ENCODE peak calls at places on chromosomes 12 and 14, in four cellular contexts. R is heart left ventricle, V is right lobe of liver, Q is fibroblast of mammary gland. W is an unnamed sample.

GRCh38 chr14:104206281-104206904 is 68.0 kb downstream of the KIF26A start:
- DNase-seq in Q (no peak), V (no peak), R (no peak), W (no peak)

GRCh38 chr12:67535176-67535575 is 113.4 kb upstream of the DYRK2 start:
- DNase-seq in R (no peak), V (no peak), Q (no peak), W (no peak)

GRCh38 chr12:101940400-101940950 is 63.1 kb downstream of the DRAM1 start:
- DNase-seq in R (no peak), V (no peak), Q (no peak), W (no peak)

GRCh38 chr14:59069455-59069854 is 119.0 kb upstream of the DAAM1 start:
- DNase-seq in V (no peak), R (no peak), Q (no peak), W (no peak)

GRCh38 chr12:121641343-121641630 is 15.0 kb downstream of the ORAI1 start:
- DNase-seq in R (no peak), Q (no peak), V (no peak), W (no peak)

GRCh38 chr12:106791531-106791930 is 17.0 kb downstream of the RIC8B start:
- DNase-seq in Q (no peak), R (no peak), V (no peak), W (no peak)

GRCh38 chr12:119448737-119449136 is 114.2 kb downstream of the CCDC60 start:
- DNase-seq in Q (no peak), R (no peak), V (no peak), W (no peak)

GRCh38 chr14:86038401-86038985 is 508.5 kb downstream of the FLRT2 start:
- DNase-seq in Q (peak), V (peak), R (peak), W (no peak)

GRCh38 chr12:5305425-5305824 is 126.5 kb upstream of the NTF3 start:
- DNase-seq in Q (no peak), V (no peak), R (no peak), W (no peak)

DNA sequence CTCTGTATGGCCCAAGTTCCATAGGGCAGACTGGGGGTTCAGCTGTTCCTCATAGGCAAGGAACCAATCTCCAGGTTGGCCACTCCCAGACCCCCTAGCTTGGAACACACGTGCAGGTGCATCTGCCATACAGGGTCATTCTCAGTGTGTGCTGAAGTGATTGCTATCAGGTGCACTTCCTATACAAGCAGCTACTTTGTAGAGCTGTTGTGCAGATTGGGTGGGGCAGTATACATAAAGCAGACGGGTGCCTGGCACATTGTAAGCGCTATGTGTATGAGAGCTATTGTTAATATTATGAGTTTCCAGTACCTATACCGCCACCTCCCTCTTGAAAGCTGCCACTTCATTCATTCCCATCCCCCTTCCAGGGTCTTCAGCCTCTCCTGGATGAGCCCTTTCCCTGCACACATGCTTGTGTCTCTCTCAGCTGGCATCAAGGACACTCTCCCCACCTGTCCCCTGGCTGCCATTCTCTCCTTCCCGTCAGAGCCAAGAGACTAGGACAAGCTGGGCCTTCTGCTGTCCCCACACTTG is 17.2 kb downstream of the IRF2BPL start:
- DNase-seq in R (no peak), Q (no peak), V (no peak), W (no peak)
- TF ChIP-seq CTCF in R (no peak), Q (no peak), V (no peak), W (no peak)

GRCh38 chr12:58917699-58918334 is 2.5 kb downstream of the LRIG3 start:
- DNase-seq in R (no peak), V (no peak), Q (no peak), W (no peak)

GRCh38 chr12:58919271-58920101 is 818 bp downstream of the LRIG3 start:
- DNase-seq in V (peak), Q (peak), R (peak), W (no peak)

GRCh38 chr12:58918475-58918874 is 1.8 kb downstream of the LRIG3 start:
- DNase-seq in V (no peak), Q (peak), R (no peak), W (no peak)

GRCh38 chr12:58920956-58921861 is 905 bp upstream of the LRIG3 start:
- DNase-seq in Q (no peak), V (no peak), R (no peak), W (no peak)

DNA sequence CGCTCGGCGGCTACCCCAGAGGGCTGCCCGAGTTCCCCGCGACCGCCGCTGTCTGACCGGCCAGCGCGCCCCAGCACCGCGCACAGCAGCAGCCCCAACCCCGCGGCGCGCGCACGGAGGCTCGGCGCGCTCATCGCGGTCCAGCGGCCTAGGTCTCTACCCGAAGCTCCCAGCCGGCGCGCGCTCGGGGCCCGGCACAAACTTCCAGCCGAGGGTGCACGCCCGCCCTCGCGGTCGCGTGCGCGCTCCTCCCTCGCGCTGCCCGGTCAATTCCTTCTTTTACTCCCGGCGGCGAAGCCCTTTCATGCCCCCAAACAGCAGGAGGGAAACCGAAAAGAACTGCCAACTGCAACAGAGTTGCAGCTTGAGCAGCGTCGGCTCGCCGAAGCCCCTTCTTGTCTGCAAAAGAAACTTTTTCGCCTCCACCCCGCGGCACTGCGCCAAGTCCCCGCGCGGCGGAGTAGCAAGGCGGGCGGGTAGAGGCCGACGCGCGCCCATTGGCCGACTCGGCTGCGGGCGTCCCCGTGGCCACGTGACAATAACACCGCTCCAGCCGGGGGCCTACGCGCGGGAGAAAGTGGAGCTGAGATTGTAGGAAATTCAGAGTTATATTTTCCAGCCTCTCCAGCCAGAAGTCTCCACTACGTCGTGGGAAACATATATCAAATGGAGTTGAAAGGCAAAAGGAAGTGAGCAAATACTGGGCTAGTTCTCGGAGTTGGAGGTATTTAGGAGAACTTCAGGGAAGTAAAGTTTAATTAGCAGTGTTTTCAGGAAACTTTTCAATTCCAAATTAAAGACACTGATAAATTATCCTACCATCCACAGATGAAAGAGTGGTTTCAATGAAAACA is at the start of gene LRIG3:
- DNase-seq in R (peak), Q (peak), V (peak), W (peak)
- TF ChIP-seq CTCF in R (peak), Q (no peak), V (peak), W (no peak)

GRCh38 chr12:452667-453210 is 7.0 kb upstream of the B4GALNT3 start:
- DNase-seq in V (no peak), R (no peak), Q (no peak), W (no peak)
- TF ChIP-seq CTCF in V (no peak), R (no peak), Q (no peak), W (no peak)

GRCh38 chr14:101083564-101084435 is 180.3 kb upstream of the RTL1 start:
- DNase-seq in Q (no peak), R (no peak), V (no peak), W (no peak)
- TF ChIP-seq CTCF in Q (peak), R (no peak), V (no peak), W (peak)

DNA sequence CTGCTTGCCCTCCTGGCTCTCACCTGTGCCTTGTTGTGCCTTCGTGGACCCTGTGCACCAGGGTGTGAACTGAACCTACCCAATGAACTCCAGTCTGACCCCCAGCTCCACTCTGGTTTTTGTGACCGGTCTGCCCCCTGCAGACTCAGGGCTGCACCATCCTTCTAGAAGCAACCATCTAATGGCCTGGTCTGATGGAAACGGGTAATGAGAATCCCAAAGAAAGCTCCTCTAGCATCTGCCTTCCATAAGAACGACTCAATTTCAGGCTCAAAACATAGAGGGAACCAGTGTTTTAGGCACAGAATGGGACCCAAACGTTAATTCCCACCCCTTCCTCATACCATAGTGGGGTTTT is 176.7 kb upstream of the PRMT8 start:
- DNase-seq in Q (no peak), V (no peak), R (no peak), W (no peak)
- TF ChIP-seq CTCF in Q (peak), V (no peak), R (no peak), W (no peak)